ENCODE peak calls at places on chromosomes 7 and 10, in four cellular contexts. A is D341Med, E is HuH-7.5, T is ovary. V is an unnamed sample.

GRCh38 chr7:69622014-69622818 is 23.9 kb downstream of the AUTS2 start:
- DNase-seq in A (no peak), E (no peak), T (no peak), V (no peak)

GRCh38 chr10:29569778-29570177 is 65.0 kb downstream of the SVIL start:
- DNase-seq in A (no peak), E (no peak), T (no peak), V (no peak)

GRCh38 chr7:40698214-40698920 is 563.6 kb downstream of the SUGCT start:
- DNase-seq in A (no peak), E (no peak), T (no peak), V (no peak)

GRCh38 chr10:72310636-72311035 is 36.9 kb downstream of the DDIT4 start:
- DNase-seq in A (no peak), E (no peak), T (no peak), V (peak; percentile 64)

GRCh38 chr10:10758306-10758705 is 259.4 kb upstream of the CELF2 start:
- DNase-seq in A (no peak), E (no peak), T (no peak), V (peak; percentile 38)

GRCh38 chr10:100755821-100756220 is 10.4 kb downstream of the PAX2 start:
- DNase-seq in A (no peak), E (no peak), T (no peak), V (no peak)

GRCh38 chr7:158742065-158742821 is 37.6 kb upstream of the NCAPG2 start:
- DNase-seq in A (no peak), E (no peak), T (no peak), V (no peak)

GRCh38 chr7:140358771-140359095 is 39.6 kb downstream of the SLC37A3 start:
- DNase-seq in A (no peak), E (no peak), T (no peak), V (no peak)

GRCh38 chr7:118731854-118732253 is 507.4 kb downstream of the ANKRD7 start:
- DNase-seq in A (no peak), E (no peak), T (no peak), V (no peak)

GRCh38 chr10:116038259-116038658 is 234.7 kb downstream of the GFRA1 start:
- DNase-seq in A (no peak), E (no peak), T (no peak), V (no peak)

GRCh38 chr10:117441812-117442443 is 66.7 kb upstream of the PDZD8 start:
- DNase-seq in A (no peak), E (no peak), T (no peak), V (no peak)

GRCh38 chr7:7911339-7911738 is 57.3 kb upstream of the GLCCI1 start:
- DNase-seq in A (no peak), E (peak; percentile 25), T (no peak), V (no peak)

GRCh38 chr10:88270871-88271713 is 312.0 kb downstream of the RNLS start:
- DNase-seq in A (no peak), E (no peak), T (no peak), V (peak; percentile 24)

GRCh38 chr10:92573798-92574544 is at the start of gene IDE:
- DNase-seq in A (peak; percentile 88), E (peak; percentile 79), T (peak; percentile 86), V (peak; percentile 94)

GRCh38 chr10:14560274-14560673 is 214.4 kb downstream of the FAM107B start:
- DNase-seq in A (no peak), E (no peak), T (no peak), V (no peak)

GRCh38 chr10:50552771-50553535 is 70.8 kb downstream of the SGMS1 start:
- DNase-seq in A (no peak), E (no peak), T (no peak), V (no peak)